ENCODE peak calls at places on chromosomes 3 and 15, in eight cellular contexts. Y, L, X, A, S, Q, T and H are unnamed samples.

GRCh38 chr3:66989860-66990696 is 8.0 kb upstream of the KBTBD8 start:
- DNase-seq in Q (no peak), L (no peak), X (no peak), S (no peak), T (peak), Y (no peak), A (peak), H (no peak)

GRCh38 chr3:111210866-111211564 is 139.4 kb downstream of the NECTIN3 start:
- DNase-seq in S (no peak), X (no peak), Y (no peak), Q (no peak), A (no peak), T (peak), L (peak), H (no peak)

GRCh38 chr3:38157562-38157961 is 7.8 kb upstream of the OXSR1 start:
- DNase-seq in Y (no peak), L (no peak), A (no peak), S (no peak), Q (no peak), T (no peak), X (no peak), H (no peak)

GRCh38 chr15:71219646-71220045 is 104.4 kb downstream of the THSD4 start:
- DNase-seq in X (no peak), S (no peak), Q (no peak), Y (no peak), L (no peak), T (peak), A (no peak), H (no peak)

GRCh38 chr3:15453501-15453900 is 26.1 kb downstream of the EAF1 start:
- DNase-seq in L (no peak), T (no peak), S (no peak), Y (no peak), Q (no peak), A (no peak), X (no peak), H (peak)

GRCh38 chr15:84855032-84855645 is 29.3 kb upstream of the SLC28A1 start:
- DNase-seq in Y (no peak), Q (no peak), S (no peak), T (no peak), L (no peak), X (no peak), A (no peak), H (no peak)

GRCh38 chr3:28286595-28286994 is 45.2 kb downstream of the CMC1 start:
- DNase-seq in Q (peak), T (peak), Y (no peak), X (no peak), A (no peak), S (peak), L (no peak), H (no peak)

GRCh38 chr3:11719406-11720219 is 75.9 kb upstream of the VGLL4 start:
- DNase-seq in A (peak), S (peak), Q (peak), L (peak), X (peak), Y (peak), T (peak), H (peak)

GRCh38 chr15:90871716-90872480 is 3.5 kb downstream of the FURIN start:
- DNase-seq in X (peak), S (no peak), A (peak), Q (no peak), T (peak), Y (peak), L (peak), H (no peak)

GRCh38 chr15:36175781-36176211 is 403.6 kb upstream of the CDIN1 start:
- DNase-seq in T (peak), S (no peak), A (no peak), X (no peak), Y (no peak), Q (peak), L (no peak), H (no peak)

GRCh38 chr3:170709046-170709445 is 123.2 kb upstream of the SLC7A14 start:
- DNase-seq in S (no peak), Y (no peak), L (no peak), T (peak), Q (no peak), A (no peak), X (no peak), H (no peak)

GRCh38 chr15:73325191-73325980 is 43.4 kb downstream of the HCN4 start:
- DNase-seq in T (no peak), L (peak), X (no peak), Q (no peak), S (peak), A (peak), Y (peak), H (peak)

GRCh38 chr15:60563539-60564404 is 84.8 kb upstream of the ICE2 start:
- DNase-seq in X (no peak), Y (no peak), A (no peak), L (no peak), S (no peak), Q (no peak), T (no peak), H (no peak)

GRCh38 chr3:125683067-125683844 is 88.0 kb upstream of the OSBPL11 start:
- DNase-seq in Y (peak), S (no peak), T (peak), X (peak), A (no peak), L (no peak), Q (no peak), H (no peak)

GRCh38 chr3:93969443-93969842 is 4.3 kb downstream of the PROS1 start:
- DNase-seq in S (peak), X (no peak), L (no peak), T (peak), Q (no peak), A (peak), Y (no peak), H (peak)

GRCh38 chr3:132569153-132569552 is 27.9 kb upstream of the ACKR4 start:
- DNase-seq in Y (no peak), X (no peak), L (no peak), A (no peak), T (peak), S (no peak), Q (no peak), H (no peak)

GRCh38 chr15:57218826-57219576 is 157.3 kb upstream of the CGNL1 start:
- DNase-seq in X (no peak), L (peak), T (peak), S (no peak), Y (no peak), Q (peak), A (peak), H (no peak)

GRCh38 chr3:126389112-126389791 is 5.5 kb upstream of the CFAP100 start:
- DNase-seq in T (peak), Y (peak), A (peak), S (peak), X (peak), Q (peak), L (peak), H (peak)

GRCh38 chr3:52522651-52523251 is 10.9 kb downstream of the NT5DC2 start:
- DNase-seq in L (no peak), X (peak), A (no peak), Y (peak), S (no peak), T (no peak), Q (no peak), H (no peak)

GRCh38 chr3:154334973-154335420 is 10.7 kb upstream of the DHX36 start:
- DNase-seq in S (peak), A (peak), X (no peak), L (no peak), T (peak), Q (peak), Y (no peak), H (no peak)

GRCh38 chr15:73081321-73081958 is 29.2 kb downstream of the NEO1 start:
- DNase-seq in A (peak), Y (no peak), X (no peak), T (peak), S (peak), Q (peak), L (no peak), H (no peak)

GRCh38 chr3:127747751-127748521 is 74.4 kb downstream of the MGLL start:
- DNase-seq in L (no peak), X (peak), Q (no peak), A (peak), T (peak), Y (peak), S (peak), H (no peak)

GRCh38 chr15:22786868-22787698 is 639 bp downstream of the NIPA1 start:
- DNase-seq in L (peak), T (peak), S (no peak), Y (peak), X (peak), A (peak), Q (no peak), H (peak)

GRCh38 chr15:66748320-66748779 is 46.3 kb downstream of the SMAD6 start:
- DNase-seq in A (no peak), Q (no peak), T (peak), X (no peak), S (no peak), Y (no peak), L (no peak), H (no peak)

GRCh38 chr3:142106536-142106935 is 42.8 kb downstream of the TFDP2 start:
- DNase-seq in Y (no peak), L (no peak), Q (no peak), A (no peak), X (no peak), S (no peak), T (no peak), H (no peak)

GRCh38 chr3:196609815-196610515 is 29.5 kb upstream of the NRROS start:
- DNase-seq in Y (no peak), Q (no peak), L (no peak), X (no peak), T (no peak), A (no peak), S (no peak), H (no peak)

GRCh38 chr15:94673801-94674200 is 442.4 kb downstream of the MCTP2 start:
- DNase-seq in Y (no peak), X (no peak), S (no peak), Q (no peak), A (peak), L (no peak), T (no peak), H (no peak)

GRCh38 chr3:101170806-101171558 is 149.4 kb downstream of the IMPG2 start:
- DNase-seq in Y (no peak), X (no peak), S (no peak), T (no peak), L (no peak), A (no peak), Q (no peak), H (no peak)

GRCh38 chr3:87120221-87120620 is 106.9 kb upstream of the CHMP2B start:
- DNase-seq in Y (no peak), A (no peak), Q (no peak), S (no peak), T (no peak), L (no peak), X (no peak), H (no peak)

GRCh38 chr3:45225465-45226205 is 452 bp downstream of the TMEM158 start:
- DNase-seq in Q (no peak), L (peak), Y (peak), A (peak), S (no peak), X (no peak), T (peak), H (peak)